ENCODE peak calls at places on chromosomes 7 and 10, in six cellular contexts. X is left cardiac atrium, O is thoracic aorta, R is H54, L is AG08396, E is kidney. M is an unnamed sample.

GRCh38 chr7:47280114-47280513 is 301.8 kb downstream of the TNS3 start:
- DNase-seq in O (no peak), R (no peak), X (no peak), E (no peak), L (no peak), M (no peak)

GRCh38 chr10:77564781-77565589 is 72.6 kb downstream of the KCNMA1 start:
- DNase-seq in X (no peak), R (peak), E (no peak), O (no peak), L (peak), M (no peak)

GRCh38 chr7:38942431-38943051 is 33.5 kb upstream of the VPS41 start:
- DNase-seq in R (no peak), X (no peak), E (no peak), L (no peak), O (no peak), M (no peak)

GRCh38 chr10:30435068-30435422 is 1.1 kb downstream of the MAP3K8 start:
- DNase-seq in L (peak), E (no peak), X (peak), R (no peak), O (no peak), M (no peak)

GRCh38 chr7:31175672-31176071 is 123.6 kb downstream of the ADCYAP1R1 start:
- DNase-seq in O (no peak), E (no peak), L (no peak), R (no peak), X (no peak), M (no peak)

GRCh38 chr10:105464961-105465360 is 823.9 kb downstream of the SORCS3 start:
- DNase-seq in X (no peak), O (no peak), L (no peak), E (no peak), R (no peak), M (no peak)

GRCh38 chr10:59176241-59177030 is at the start of gene PHYHIPL:
- DNase-seq in X (no peak), O (no peak), L (peak), R (no peak), E (peak), M (no peak)

GRCh38 chr7:110801502-110801901 is 289.4 kb upstream of the LRRN3 start:
- DNase-seq in L (no peak), E (no peak), R (no peak), X (no peak), O (no peak), M (no peak)

GRCh38 chr10:120832106-120832505 is 19.1 kb upstream of the WDR11 start:
- DNase-seq in L (no peak), E (no peak), O (no peak), R (no peak), X (no peak), M (no peak)

GRCh38 chr10:95236068-95236903 is 42.2 kb downstream of the ACSM6 start:
- DNase-seq in L (no peak), O (no peak), X (no peak), R (no peak), E (no peak), M (no peak)

GRCh38 chr10:112280205-112280921 is 2.8 kb upstream of the TECTB start:
- DNase-seq in L (no peak), O (no peak), R (no peak), X (no peak), E (no peak), M (no peak)

GRCh38 chr10:98316661-98317060 is 48.7 kb upstream of the LOXL4 start:
- DNase-seq in E (no peak), O (no peak), L (no peak), R (no peak), X (no peak), M (no peak)

GRCh38 chr10:128049226-128050010 is 76.8 kb downstream of the MKI67 start:
- DNase-seq in E (peak), O (no peak), X (no peak), L (no peak), R (no peak), M (no peak)

GRCh38 chr7:44076101-44076895 is 6.0 kb downstream of the POLM start:
- DNase-seq in R (no peak), E (peak), O (no peak), L (no peak), X (peak), M (no peak)

GRCh38 chr10:110651044-110651958 is 7.2 kb downstream of the RBM20 start:
- DNase-seq in L (peak), O (no peak), E (no peak), X (peak), R (peak), M (no peak)

GRCh38 chr10:3332732-3333131 is 160.2 kb upstream of the PITRM1 start:
- DNase-seq in L (no peak), X (no peak), R (no peak), O (no peak), E (no peak), M (no peak)

GRCh38 chr10:17003151-17003550 is 126.5 kb downstream of the CUBN start:
- DNase-seq in X (no peak), O (no peak), R (peak), E (no peak), L (no peak), M (peak)

GRCh38 chr10:44396671-44397191 is 11.8 kb upstream of the CXCL12 start:
- DNase-seq in E (no peak), L (no peak), O (no peak), R (no peak), X (no peak), M (no peak)

GRCh38 chr10:131928248-131929095 is 27.7 kb downstream of the PPP2R2D start:
- DNase-seq in E (no peak), L (no peak), R (no peak), O (no peak), X (no peak), M (no peak)

GRCh38 chr10:3095373-3096139 is 28.2 kb downstream of the PFKP start:
- DNase-seq in X (no peak), R (no peak), E (peak), O (peak), L (peak), M (peak)

GRCh38 chr10:24344279-24344678 is 135.3 kb downstream of the KIAA1217 start:
- DNase-seq in R (peak), O (no peak), E (no peak), X (no peak), L (peak), M (peak)

GRCh38 chr10:46547331-46547880 is 9.1 kb downstream of the GPRIN2 start:
- DNase-seq in R (no peak), O (no peak), L (peak), E (peak), X (no peak), M (no peak)

GRCh38 chr10:5973069-5973468 is 4.3 kb downstream of the IL15RA start:
- DNase-seq in L (no peak), X (no peak), E (no peak), O (no peak), R (no peak), M (no peak)